ENCODE peak calls at places on chromosomes 5 and 9, in nine cellular contexts. One of them, this sample, is unnamed.

GRCh38 chr5:16618138-16618897 is 1.5 kb upstream of the RETREG1 start:
- DNase-seq in SK-N-SH: peak; percentile 22
- DNase-seq in fibroblast of villous mesenchyme: no peak
- DNase-seq in Daoy: no peak
- DNase-seq in nucleus accumbens: no peak
- DNase-seq in AG20443: no peak
- DNase-seq in AG10803: no peak
- DNase-seq in HT1080: no peak
- DNase-seq in GM23248: no peak
- DNase-seq in this sample: no peak

GRCh38 chr5:60323596-60323995 is 376.4 kb downstream of the DEPDC1B start:
- DNase-seq in AG20443: no peak
- DNase-seq in Daoy: no peak
- DNase-seq in nucleus accumbens: no peak
- DNase-seq in HT1080: no peak
- DNase-seq in GM23248: no peak
- DNase-seq in fibroblast of villous mesenchyme: no peak
- DNase-seq in AG10803: no peak
- DNase-seq in SK-N-SH: no peak
- DNase-seq in this sample: no peak

GRCh38 chr5:143165049-143165448 is 238.4 kb downstream of the NR3C1 start:
- DNase-seq in AG20443: no peak
- DNase-seq in Daoy: no peak
- DNase-seq in GM23248: no peak
- DNase-seq in fibroblast of villous mesenchyme: no peak
- DNase-seq in AG10803: no peak
- DNase-seq in HT1080: no peak
- DNase-seq in nucleus accumbens: no peak
- DNase-seq in SK-N-SH: no peak
- DNase-seq in this sample: no peak

GRCh38 chr9:136544549-136545064 is 1.2 kb downstream of the NOTCH1 start:
- DNase-seq in nucleus accumbens: peak; percentile 71
- DNase-seq in HT1080: no peak
- DNase-seq in AG20443: peak; percentile 66
- DNase-seq in GM23248: peak; percentile 65
- DNase-seq in SK-N-SH: peak; percentile 63
- DNase-seq in AG10803: no peak
- DNase-seq in Daoy: peak; percentile 42
- DNase-seq in fibroblast of villous mesenchyme: peak; percentile 39
- DNase-seq in this sample: no peak

GRCh38 chr5:173265433-173265832 is 30.4 kb upstream of the NKX2-5 start:
- DNase-seq in Daoy: no peak
- DNase-seq in SK-N-SH: no peak
- DNase-seq in GM23248: no peak
- DNase-seq in AG10803: no peak
- DNase-seq in fibroblast of villous mesenchyme: no peak
- DNase-seq in AG20443: peak; percentile 37
- DNase-seq in nucleus accumbens: no peak
- DNase-seq in HT1080: no peak
- DNase-seq in this sample: no peak

GRCh38 chr5:89213584-89213983 is 330.6 kb upstream of the MEF2C start:
- DNase-seq in AG10803: peak; percentile 90
- DNase-seq in SK-N-SH: no peak
- DNase-seq in Daoy: peak; percentile 35
- DNase-seq in AG20443: peak; percentile 66
- DNase-seq in nucleus accumbens: no peak
- DNase-seq in HT1080: no peak
- DNase-seq in fibroblast of villous mesenchyme: peak; percentile 35
- DNase-seq in GM23248: peak; percentile 76
- DNase-seq in this sample: no peak

GRCh38 chr5:117893211-117893610 is 1095.1 kb downstream of the DTWD2 start:
- DNase-seq in HT1080: no peak
- DNase-seq in SK-N-SH: no peak
- DNase-seq in Daoy: no peak
- DNase-seq in GM23248: no peak
- DNase-seq in fibroblast of villous mesenchyme: peak; percentile 19
- DNase-seq in AG10803: no peak
- DNase-seq in AG20443: no peak
- DNase-seq in nucleus accumbens: no peak
- DNase-seq in this sample: no peak

GRCh38 chr5:119368238-119368630 is 12.4 kb downstream of the TNFAIP8 start:
- DNase-seq in AG10803: no peak
- DNase-seq in nucleus accumbens: no peak
- DNase-seq in GM23248: no peak
- DNase-seq in Daoy: no peak
- DNase-seq in HT1080: no peak
- DNase-seq in fibroblast of villous mesenchyme: no peak
- DNase-seq in SK-N-SH: no peak
- DNase-seq in AG20443: no peak
- DNase-seq in this sample: peak; percentile 39

GRCh38 chr5:72443883-72444282 is 63.3 kb downstream of the ZNF366 start:
- DNase-seq in GM23248: no peak
- DNase-seq in Daoy: no peak
- DNase-seq in AG10803: no peak
- DNase-seq in nucleus accumbens: no peak
- DNase-seq in AG20443: no peak
- DNase-seq in HT1080: no peak
- DNase-seq in fibroblast of villous mesenchyme: no peak
- DNase-seq in SK-N-SH: no peak
- DNase-seq in this sample: no peak

GRCh38 chr9:70439991-70440706 is 25.7 kb upstream of the KLF9 start:
- DNase-seq in HT1080: no peak
- DNase-seq in GM23248: peak; percentile 31
- DNase-seq in Daoy: no peak
- DNase-seq in SK-N-SH: no peak
- DNase-seq in AG10803: no peak
- DNase-seq in nucleus accumbens: no peak
- DNase-seq in fibroblast of villous mesenchyme: peak; percentile 63
- DNase-seq in AG20443: no peak
- DNase-seq in this sample: no peak

GRCh38 chr5:177454397-177455035 is 7.9 kb downstream of the PRR7 start:
- DNase-seq in AG10803: peak; percentile 76
- DNase-seq in GM23248: peak; percentile 92
- DNase-seq in nucleus accumbens: peak; percentile 78
- DNase-seq in Daoy: peak; percentile 95
- DNase-seq in SK-N-SH: peak; percentile 95
- DNase-seq in HT1080: peak; percentile 80
- DNase-seq in fibroblast of villous mesenchyme: peak; percentile 89
- DNase-seq in AG20443: peak; percentile 96
- DNase-seq in this sample: peak; percentile 88

GRCh38 chr9:85349046-85349445 is 392.7 kb downstream of the AGTPBP1 start:
- DNase-seq in GM23248: no peak
- DNase-seq in AG10803: no peak
- DNase-seq in SK-N-SH: no peak
- DNase-seq in HT1080: no peak
- DNase-seq in Daoy: no peak
- DNase-seq in AG20443: no peak
- DNase-seq in fibroblast of villous mesenchyme: no peak
- DNase-seq in nucleus accumbens: no peak
- DNase-seq in this sample: no peak

GRCh38 chr9:36164989-36165388 is 4.2 kb upstream of the CCIN start:
- DNase-seq in SK-N-SH: no peak
- DNase-seq in fibroblast of villous mesenchyme: no peak
- DNase-seq in AG10803: no peak
- DNase-seq in nucleus accumbens: no peak
- DNase-seq in Daoy: no peak
- DNase-seq in GM23248: peak; percentile 17
- DNase-seq in HT1080: no peak
- DNase-seq in AG20443: peak; percentile 5
- DNase-seq in this sample: no peak

GRCh38 chr9:17810728-17811634 is 232.1 kb downstream of the SH3GL2 start:
- DNase-seq in fibroblast of villous mesenchyme: peak; percentile 65
- DNase-seq in AG10803: peak; percentile 56
- DNase-seq in nucleus accumbens: no peak
- DNase-seq in HT1080: peak; percentile 40
- DNase-seq in SK-N-SH: peak; percentile 50
- DNase-seq in GM23248: peak; percentile 84
- DNase-seq in Daoy: peak; percentile 25
- DNase-seq in AG20443: peak; percentile 60
- DNase-seq in this sample: no peak

GRCh38 chr9:91764661-91765060 is 185.4 kb downstream of the ROR2 start:
- DNase-seq in SK-N-SH: no peak
- DNase-seq in HT1080: no peak
- DNase-seq in Daoy: no peak
- DNase-seq in fibroblast of villous mesenchyme: no peak
- DNase-seq in GM23248: no peak
- DNase-seq in nucleus accumbens: no peak
- DNase-seq in AG10803: no peak
- DNase-seq in AG20443: no peak
- DNase-seq in this sample: no peak

GRCh38 chr5:57117601-57118000 is 56.3 kb upstream of the GPBP1 start:
- DNase-seq in HT1080: peak; percentile 38
- DNase-seq in AG20443: no peak
- DNase-seq in AG10803: no peak
- DNase-seq in SK-N-SH: no peak
- DNase-seq in GM23248: no peak
- DNase-seq in Daoy: peak; percentile 19
- DNase-seq in fibroblast of villous mesenchyme: no peak
- DNase-seq in nucleus accumbens: no peak
- DNase-seq in this sample: peak; percentile 43

GRCh38 chr9:108478431-108478837 is 377.4 kb downstream of the ACTL7B start:
- DNase-seq in AG20443: peak; percentile 70
- DNase-seq in AG10803: peak; percentile 92
- DNase-seq in HT1080: peak; percentile 70
- DNase-seq in fibroblast of villous mesenchyme: peak; percentile 96
- DNase-seq in GM23248: peak; percentile 89
- DNase-seq in nucleus accumbens: no peak
- DNase-seq in Daoy: peak; percentile 79
- DNase-seq in SK-N-SH: no peak
- DNase-seq in this sample: no peak

GRCh38 chr9:12818431-12819000 is 43.7 kb downstream of the LURAP1L start:
- DNase-seq in GM23248: peak; percentile 62
- DNase-seq in fibroblast of villous mesenchyme: peak; percentile 40
- DNase-seq in AG10803: peak; percentile 93
- DNase-seq in HT1080: no peak
- DNase-seq in SK-N-SH: no peak
- DNase-seq in nucleus accumbens: no peak
- DNase-seq in Daoy: peak; percentile 11
- DNase-seq in AG20443: peak; percentile 49
- DNase-seq in this sample: no peak

GRCh38 chr5:14341571-14342225 is 198.6 kb downstream of the TRIO start:
- DNase-seq in fibroblast of villous mesenchyme: no peak
- DNase-seq in AG10803: no peak
- DNase-seq in GM23248: no peak
- DNase-seq in HT1080: no peak
- DNase-seq in AG20443: no peak
- DNase-seq in nucleus accumbens: no peak
- DNase-seq in Daoy: no peak
- DNase-seq in SK-N-SH: no peak
- DNase-seq in this sample: no peak

GRCh38 chr9:112784020-112784788 is 33.6 kb downstream of the SNX30 start:
- DNase-seq in Daoy: peak; percentile 50
- DNase-seq in fibroblast of villous mesenchyme: peak; percentile 41
- DNase-seq in AG10803: no peak
- DNase-seq in HT1080: peak; percentile 36
- DNase-seq in GM23248: no peak
- DNase-seq in AG20443: no peak
- DNase-seq in SK-N-SH: peak; percentile 29
- DNase-seq in nucleus accumbens: no peak
- DNase-seq in this sample: no peak

GRCh38 chr5:134128648-134128995 is 14.1 kb downstream of the TCF7 start:
- DNase-seq in Daoy: no peak
- DNase-seq in AG20443: no peak
- DNase-seq in fibroblast of villous mesenchyme: no peak
- DNase-seq in nucleus accumbens: no peak
- DNase-seq in GM23248: no peak
- DNase-seq in HT1080: no peak
- DNase-seq in AG10803: no peak
- DNase-seq in SK-N-SH: no peak
- DNase-seq in this sample: no peak

GRCh38 chr5:92907914-92908606 is 673.0 kb downstream of the NR2F1-AS1 start:
- DNase-seq in fibroblast of villous mesenchyme: peak; percentile 85
- DNase-seq in Daoy: no peak
- DNase-seq in HT1080: peak; percentile 71
- DNase-seq in AG10803: peak; percentile 46
- DNase-seq in GM23248: peak; percentile 54
- DNase-seq in nucleus accumbens: no peak
- DNase-seq in SK-N-SH: no peak
- DNase-seq in AG20443: peak; percentile 18
- DNase-seq in this sample: no peak

GRCh38 chr5:154406231-154406630 is 39.6 kb upstream of the SAP30L start:
- DNase-seq in GM23248: peak; percentile 39
- DNase-seq in SK-N-SH: no peak
- DNase-seq in HT1080: peak; percentile 27
- DNase-seq in AG10803: peak; percentile 8
- DNase-seq in fibroblast of villous mesenchyme: no peak
- DNase-seq in Daoy: peak; percentile 92
- DNase-seq in AG20443: no peak
- DNase-seq in nucleus accumbens: no peak
- DNase-seq in this sample: no peak

GRCh38 chr5:172630482-172630881 is 10.6 kb upstream of the NEURL1B start:
- DNase-seq in GM23248: no peak
- DNase-seq in HT1080: no peak
- DNase-seq in AG10803: no peak
- DNase-seq in nucleus accumbens: no peak
- DNase-seq in AG20443: no peak
- DNase-seq in SK-N-SH: no peak
- DNase-seq in fibroblast of villous mesenchyme: no peak
- DNase-seq in Daoy: no peak
- DNase-seq in this sample: no peak

GRCh38 chr5:163379298-163380155 is 57.9 kb upstream of the CCNG1 start:
- DNase-seq in AG20443: peak; percentile 64
- DNase-seq in SK-N-SH: no peak
- DNase-seq in nucleus accumbens: no peak
- DNase-seq in Daoy: peak; percentile 83
- DNase-seq in AG10803: peak; percentile 33
- DNase-seq in HT1080: peak; percentile 94
- DNase-seq in GM23248: peak; percentile 86
- DNase-seq in fibroblast of villous mesenchyme: peak; percentile 62
- DNase-seq in this sample: no peak

GRCh38 chr5:150448960-150449490 is 514 bp downstream of the RPS14 start:
- DNase-seq in AG10803: no peak
- DNase-seq in nucleus accumbens: no peak
- DNase-seq in SK-N-SH: no peak
- DNase-seq in Daoy: peak; percentile 26
- DNase-seq in HT1080: no peak
- DNase-seq in fibroblast of villous mesenchyme: peak; percentile 40
- DNase-seq in AG20443: no peak
- DNase-seq in GM23248: peak; percentile 63
- DNase-seq in this sample: no peak

GRCh38 chr5:66945389-66946349 is 250.9 kb downstream of the CD180 start:
- DNase-seq in fibroblast of villous mesenchyme: no peak
- DNase-seq in SK-N-SH: no peak
- DNase-seq in nucleus accumbens: no peak
- DNase-seq in HT1080: peak; percentile 60
- DNase-seq in Daoy: peak; percentile 47
- DNase-seq in AG20443: no peak
- DNase-seq in AG10803: no peak
- DNase-seq in GM23248: no peak
- DNase-seq in this sample: no peak

GRCh38 chr5:23411200-23411599 is 96.2 kb upstream of the PRDM9 start:
- DNase-seq in HT1080: no peak
- DNase-seq in Daoy: no peak
- DNase-seq in fibroblast of villous mesenchyme: no peak
- DNase-seq in SK-N-SH: no peak
- DNase-seq in nucleus accumbens: no peak
- DNase-seq in AG10803: no peak
- DNase-seq in AG20443: no peak
- DNase-seq in GM23248: no peak
- DNase-seq in this sample: no peak

GRCh38 chr9:110691002-110691549 is 22.5 kb downstream of the MUSK start:
- DNase-seq in AG10803: no peak
- DNase-seq in HT1080: no peak
- DNase-seq in AG20443: no peak
- DNase-seq in SK-N-SH: no peak
- DNase-seq in GM23248: peak; percentile 18
- DNase-seq in nucleus accumbens: no peak
- DNase-seq in Daoy: peak; percentile 70
- DNase-seq in fibroblast of villous mesenchyme: peak; percentile 32
- DNase-seq in this sample: no peak

GRCh38 chr5:50814541-50814940 is 148.1 kb downstream of the PARP8 start:
- DNase-seq in fibroblast of villous mesenchyme: no peak
- DNase-seq in AG10803: no peak
- DNase-seq in GM23248: no peak
- DNase-seq in nucleus accumbens: no peak
- DNase-seq in AG20443: no peak
- DNase-seq in HT1080: no peak
- DNase-seq in Daoy: no peak
- DNase-seq in SK-N-SH: no peak
- DNase-seq in this sample: no peak

GRCh38 chr5:142364251-142365145 is 39.7 kb upstream of the SPRY4 start:
- DNase-seq in AG10803: no peak
- DNase-seq in fibroblast of villous mesenchyme: no peak
- DNase-seq in HT1080: no peak
- DNase-seq in nucleus accumbens: no peak
- DNase-seq in Daoy: no peak
- DNase-seq in GM23248: no peak
- DNase-seq in AG20443: no peak
- DNase-seq in SK-N-SH: no peak
- DNase-seq in this sample: no peak

This sample was measured in CD4-positive, alpha-beta T cell.